ENCODE peak calls at places on chromosomes 6 and 20, in four cellular contexts. Z, F, Y and K are unnamed samples.

GRCh38 chr6:139979021-139979721 is 604.7 kb upstream of the CITED2 start:
- DNase-seq in Z (no peak), F (no peak), Y (no peak), K (no peak)

GRCh38 chr6:50362706-50363105 is 313.0 kb upstream of the DEFB112 start:
- DNase-seq in Z (no peak), F (no peak), Y (no peak), K (no peak)

GRCh38 chr6:37365791-37366190 is 12.0 kb downstream of the RNF8 start:
- DNase-seq in Z (no peak), F (peak; percentile 63), Y (no peak), K (no peak)

GRCh38 chr20:14853079-14853478 is 515.7 kb upstream of the FLRT3 start:
- DNase-seq in Z (no peak), F (no peak), Y (no peak), K (no peak)

GRCh38 chr6:20178327-20178726 is 33.9 kb downstream of the MBOAT1 start:
- DNase-seq in Z (no peak), F (no peak), Y (no peak), K (no peak)

GRCh38 chr20:38275815-38276550 is 15.4 kb upstream of the KIAA1755 start:
- DNase-seq in Z (no peak), F (peak; percentile 87), Y (no peak), K (no peak)

GRCh38 chr20:52190437-52191131 is 995 bp downstream of the ZFP64 start:
- DNase-seq in Z (peak; percentile 23), F (peak; percentile 40), Y (peak; percentile 7), K (peak; percentile 41)

GRCh38 chr20:3218307-3218988 is 9.2 kb downstream of the ITPA start:
- DNase-seq in Z (peak; percentile 61), F (peak; percentile 45), Y (peak; percentile 54), K (peak; percentile 88)

GRCh38 chr6:116108836-116109235 is 8.2 kb downstream of the NT5DC1 start:
- DNase-seq in Z (no peak), F (no peak), Y (no peak), K (no peak)

GRCh38 chr20:12762725-12763124 is 246.0 kb upstream of the SPTLC3 start:
- DNase-seq in Z (no peak), F (peak; percentile 3), Y (no peak), K (peak; percentile 59)

GRCh38 chr20:3652646-3653596 is 10.3 kb downstream of the GFRA4 start:
- DNase-seq in Z (no peak), F (no peak), Y (no peak), K (no peak)

GRCh38 chr6:52642381-52642780 is 28.5 kb upstream of the TMEM14A start:
- DNase-seq in Z (no peak), F (no peak), Y (no peak), K (no peak)

GRCh38 chr20:35542990-35543389 is 1.1 kb downstream of the ERGIC3 start:
- DNase-seq in Z (no peak), F (no peak), Y (no peak), K (no peak)

GRCh38 chr20:36482044-36482473 is 59.3 kb upstream of the MYL9 start:
- DNase-seq in Z (no peak), F (no peak), Y (no peak), K (no peak)

GRCh38 chr6:4776967-4777925 is 1.0 kb downstream of the CDYL start:
- DNase-seq in Z (peak; percentile 57), F (peak; percentile 53), Y (peak; percentile 15), K (no peak)

GRCh38 chr6:46796842-46797241 is 3.7 kb downstream of the MEP1A start:
- DNase-seq in Z (no peak), F (no peak), Y (no peak), K (no peak)

GRCh38 chr6:111096246-111096645 is 8.9 kb downstream of the SLC16A10 start:
- DNase-seq in Z (no peak), F (no peak), Y (peak; percentile 44), K (no peak)

GRCh38 chr20:62132421-62132820 is 10.1 kb downstream of the LSM14B start:
- DNase-seq in Z (no peak), F (no peak), Y (no peak), K (no peak)

GRCh38 chr20:62804632-62805364 is at the start of gene OGFR:
- DNase-seq in Z (peak; percentile 59), F (peak; percentile 52), Y (peak; percentile 73), K (peak; percentile 55)

GRCh38 chr6:29232725-29233124 is 62.0 kb downstream of the OR2J2 start:
- DNase-seq in Z (no peak), F (no peak), Y (no peak), K (no peak)

GRCh38 chr6:143117108-143117507 is 56.4 kb downstream of the AIG1 start:
- DNase-seq in Z (no peak), F (no peak), Y (no peak), K (no peak)